ENCODE peak calls at places on chromosomes 1 and 21, in four cellular contexts. D is lower lobe of right lung, H is fibroblast of pulmonary artery, C is adipocyte. F is an unnamed sample.

GRCh38 chr1:183093821-183094287 is 70.6 kb downstream of the LAMC1 start:
- DNase-seq in H (peak), D (no peak), C (peak), F (peak)

GRCh38 chr21:46036696-46037337 is 55.2 kb downstream of the COL6A1 start:
- DNase-seq in D (no peak), H (no peak), C (no peak), F (no peak)

GRCh38 chr1:67652800-67653199 is 32.2 kb upstream of the GADD45A start:
- DNase-seq in D (no peak), H (peak), C (peak), F (peak)

GRCh38 chr1:22021061-22021460 is 19.6 kb downstream of the CELA3A start:
- DNase-seq in D (no peak), C (no peak), H (no peak), F (no peak)

GRCh38 chr1:21647431-21648373 is 21.5 kb downstream of the RAP1GAP start:
- DNase-seq in H (peak), D (no peak), C (peak), F (peak)

GRCh38 chr1:229781453-229781852 is 155.4 kb downstream of the URB2 start:
- DNase-seq in D (peak), H (no peak), C (no peak), F (no peak)

GRCh38 chr1:171901245-171901644 is 59.9 kb downstream of the DNM3 start:
- DNase-seq in D (no peak), C (no peak), H (no peak), F (no peak)

GRCh38 chr1:168271636-168272035 is 9.0 kb upstream of the TBX19 start:
- DNase-seq in C (no peak), H (no peak), D (no peak), F (no peak)

GRCh38 chr1:197222025-197222685 is 45.9 kb upstream of the CRB1 start:
- DNase-seq in D (no peak), H (peak), C (no peak), F (no peak)

DNA sequence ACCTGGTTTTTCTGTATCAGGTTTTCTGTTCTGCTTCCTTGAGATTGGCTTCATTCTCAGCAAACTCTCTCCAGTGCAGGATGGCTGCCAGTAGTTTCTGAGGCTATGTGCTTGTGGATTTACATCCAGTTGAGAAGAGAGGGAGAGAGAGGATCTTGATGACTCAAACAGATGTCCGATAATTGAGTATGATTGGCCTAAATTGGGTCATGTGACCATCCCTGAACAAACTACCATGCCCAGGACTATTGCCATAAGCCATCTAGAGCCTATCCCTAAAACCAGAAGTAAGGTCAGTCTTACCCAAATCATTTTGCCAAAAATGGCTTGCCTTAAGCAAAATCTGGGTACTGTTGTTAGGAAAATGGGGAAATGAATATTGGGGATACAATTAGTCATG is 18.1 kb upstream of the PSMA5 start:
- DNase-seq in D (no peak), H (no peak), C (no peak), F (peak)
- H3K4me3 ChIP-seq in D (no peak), H (no peak), C (peak), F (no peak)

GRCh38 chr1:32241011-32241763 is 5.8 kb upstream of the FAM167B start:
- DNase-seq in D (peak), C (peak), H (peak), F (peak)

GRCh38 chr1:32240140-32240951 is 6.7 kb upstream of the FAM167B start:
- DNase-seq in C (peak), D (peak), H (peak), F (no peak)

GRCh38 chr1:32239335-32239734 is 7.7 kb upstream of the FAM167B start:
- DNase-seq in H (no peak), C (no peak), D (no peak), F (no peak)

GRCh38 chr1:32242341-32242851 is 4.6 kb upstream of the FAM167B start:
- DNase-seq in D (no peak), C (no peak), H (peak), F (no peak)

DNA sequence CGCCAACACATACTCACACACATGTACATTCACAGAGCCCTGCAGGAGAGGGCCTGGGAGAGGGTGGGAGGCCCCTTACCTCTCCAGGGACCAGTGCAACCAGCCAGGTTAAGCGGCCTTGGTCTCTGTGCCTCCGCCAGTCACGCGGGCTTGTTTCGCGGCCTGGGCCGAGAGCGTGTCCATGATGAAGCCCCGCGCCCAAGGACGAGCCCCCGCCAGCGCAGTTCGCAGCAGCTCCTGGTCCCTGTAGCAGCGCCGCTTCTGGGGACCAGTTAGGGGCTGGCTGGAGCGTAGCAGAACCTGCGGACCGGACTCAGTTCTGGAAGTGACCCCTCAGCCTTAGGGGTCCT is 7.3 kb upstream of the FAM167B start:
- DNase-seq in C (no peak), D (no peak), H (no peak), F (no peak)
- H3K4me3 ChIP-seq in C (peak), D (peak), H (peak), F (no peak)

GRCh38 chr1:8905582-8906191 is 27.2 kb upstream of the ENO1 start:
- DNase-seq in C (peak), H (peak), D (no peak), F (peak)

GRCh38 chr1:8899046-8899445 is 20.6 kb upstream of the ENO1 start:
- DNase-seq in C (no peak), H (no peak), D (no peak), F (no peak)

GRCh38 chr1:8902765-8903164 is 24.3 kb upstream of the ENO1 start:
- DNase-seq in D (no peak), C (peak), H (peak), F (peak)

GRCh38 chr1:8903908-8904650 is 25.6 kb upstream of the ENO1 start:
- DNase-seq in D (no peak), C (peak), H (peak), F (peak)

GRCh38 chr1:8903410-8903809 is 24.9 kb upstream of the ENO1 start:
- DNase-seq in D (no peak), H (peak), C (peak), F (peak)
- H3K4me3 ChIP-seq in D (no peak), H (no peak), C (no peak), F (no peak)

GRCh38 chr1:115429884-115430283 is 91.8 kb upstream of the NGF start:
- DNase-seq in D (no peak), C (no peak), H (peak), F (peak)
- H3K4me3 ChIP-seq in D (no peak), C (no peak), H (no peak), F (no peak)

DNA sequence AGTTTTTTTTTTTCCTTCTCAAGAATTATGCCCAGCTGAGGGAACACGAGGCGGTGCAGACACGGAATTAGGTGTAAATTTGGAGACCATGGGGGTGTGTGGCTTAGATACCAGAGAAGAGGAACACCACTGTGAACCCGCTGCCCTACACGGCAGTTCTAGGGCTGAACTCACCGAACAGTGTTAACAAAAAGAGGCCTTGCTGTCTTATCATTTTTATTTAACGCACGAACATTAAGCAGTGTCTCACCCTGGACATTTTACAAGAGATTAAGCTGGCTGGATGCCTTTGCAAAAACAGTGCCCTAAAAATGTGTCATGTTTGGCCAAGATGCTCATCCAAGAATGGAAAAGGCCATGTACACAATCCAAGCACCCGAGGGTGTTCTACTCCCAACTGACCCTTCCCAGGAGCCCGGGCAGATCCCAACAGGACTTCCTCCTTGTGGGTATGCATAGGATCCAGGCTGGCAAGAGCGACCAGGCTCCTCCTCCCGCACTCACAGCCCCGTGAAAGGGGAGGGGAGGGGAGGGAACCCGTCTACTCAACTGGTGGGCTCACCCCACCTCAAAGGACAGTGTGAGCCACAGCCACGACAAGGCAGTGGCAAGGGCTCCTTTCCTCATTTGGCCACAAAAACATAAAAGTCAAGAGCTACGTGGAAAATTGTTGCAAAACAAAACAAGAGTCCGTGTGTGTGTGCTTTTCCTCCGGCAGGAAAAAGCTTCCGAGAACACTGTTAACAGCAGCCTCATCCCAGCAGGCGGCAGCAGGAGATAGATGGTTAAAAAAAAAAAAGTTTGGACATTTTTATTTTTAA is 20.3 kb downstream of the C2CD2 start:
- DNase-seq in H (peak), D (no peak), C (no peak), F (peak)
- H3K4me3 ChIP-seq in H (peak), D (peak), C (peak), F (peak)

GRCh38 chr1:156858555-156858956 is 361 bp downstream of the INSRR start:
- DNase-seq in H (no peak), D (no peak), C (no peak), F (no peak)
- H3K4me3 ChIP-seq in H (no peak), D (peak), C (no peak), F (no peak)

GRCh38 chr1:153881764-153882163 is 41.0 kb downstream of the GATAD2B start:
- DNase-seq in D (no peak), H (peak), C (peak), F (peak)
- H3K4me3 ChIP-seq in D (peak), H (peak), C (peak), F (peak)

DNA sequence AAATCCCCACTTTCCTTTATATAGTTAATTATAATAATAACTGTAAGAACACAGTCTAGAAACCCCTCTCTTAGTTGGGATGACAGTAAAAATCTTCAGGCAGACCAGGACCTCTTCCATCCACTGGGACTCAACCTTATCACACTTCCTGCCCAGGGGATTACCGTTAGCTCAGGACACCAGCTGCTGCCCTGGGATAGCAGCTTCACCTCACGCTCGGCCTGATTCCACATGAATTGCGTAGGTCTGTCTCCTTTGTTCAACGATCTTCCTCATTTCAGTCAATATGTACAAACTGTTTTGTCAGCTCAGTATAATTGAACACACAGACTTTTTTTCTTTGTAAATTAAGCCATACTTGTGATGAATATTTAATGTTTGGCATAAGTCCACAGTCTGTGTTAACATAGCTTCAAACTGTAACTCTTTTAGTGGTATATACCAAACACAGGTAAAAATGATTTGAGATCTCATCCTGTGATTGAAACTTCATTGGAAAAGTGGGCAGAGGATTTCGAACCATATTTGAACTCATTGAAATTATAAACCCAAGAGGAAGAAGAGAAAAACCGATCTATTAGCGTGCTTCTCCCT is 290.3 kb downstream of the GRIK1 start:
- DNase-seq in D (no peak), C (no peak), H (no peak), F (no peak)
- H3K4me3 ChIP-seq in D (no peak), C (no peak), H (no peak), F (no peak)

GRCh38 chr21:29125979-29126378 is 4.5 kb upstream of the MAP3K7CL start:
- DNase-seq in C (no peak), H (no peak), D (no peak), F (no peak)

GRCh38 chr21:29133241-29133640 is 2.8 kb downstream of the MAP3K7CL start:
- DNase-seq in C (no peak), D (no peak), H (no peak), F (no peak)

GRCh38 chr21:29135481-29135880 is 5.0 kb downstream of the MAP3K7CL start:
- DNase-seq in D (no peak), C (no peak), H (no peak), F (peak)

GRCh38 chr21:29133796-29134195 is 3.4 kb downstream of the MAP3K7CL start:
- DNase-seq in D (no peak), C (no peak), H (no peak), F (no peak)

DNA sequence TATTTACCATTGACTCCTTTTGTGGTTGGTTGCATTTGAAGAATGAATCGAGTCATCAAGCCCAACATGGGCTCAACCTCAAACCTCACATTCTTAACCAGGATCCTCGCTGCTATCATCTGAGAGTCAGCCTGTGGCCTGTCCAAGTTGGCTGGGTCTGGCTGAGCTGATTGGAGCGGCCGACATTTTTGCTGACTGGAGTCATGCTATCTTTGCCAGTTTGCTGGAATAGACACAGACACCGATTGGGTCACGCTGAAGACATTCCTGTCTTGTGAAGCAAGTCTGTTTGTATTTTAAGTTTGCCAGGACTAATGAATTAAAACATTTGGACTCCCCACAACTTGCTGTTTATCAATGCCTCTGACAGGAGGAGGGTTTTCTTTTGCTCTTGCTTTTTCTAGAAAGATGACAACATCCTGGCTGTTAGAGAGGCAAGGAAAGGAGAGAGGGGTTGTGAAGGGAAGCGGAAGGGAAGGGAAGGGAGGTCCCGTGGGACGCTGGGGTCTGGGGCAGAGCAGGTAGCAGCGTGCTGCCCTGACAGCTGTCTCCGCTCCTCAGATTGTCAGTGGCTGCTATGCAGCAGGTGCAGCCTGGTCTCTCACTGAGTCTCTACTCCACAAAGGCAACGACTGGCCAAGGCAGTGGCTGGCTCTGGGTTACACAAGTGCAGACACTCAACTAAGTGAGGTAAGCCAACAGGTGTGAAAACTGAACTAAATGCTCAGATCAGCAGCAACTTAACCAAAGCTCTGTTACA is at the start of gene MAP3K7CL:
- DNase-seq in H (peak), C (peak), D (no peak), F (peak)
- H3K4me3 ChIP-seq in H (peak), C (peak), D (no peak), F (peak)

GRCh38 chr1:85579619-85580018 is 942 bp upstream of the CCN1 start:
- DNase-seq in D (no peak), C (peak), H (peak), F (peak)
- H3K4me3 ChIP-seq in D (peak), C (peak), H (peak), F (peak)

F was measured in fibroblast of mammary gland.